ENCODE peak calls at places on chromosomes 16 and 17, in seven cellular contexts. One of them, this sample, is unnamed.

GRCh38 chr16:28110479-28110878 is 47.0 kb upstream of the GSG1L start:
- DNase-seq in PC-9: no peak
- DNase-seq in CD8-positive, alpha-beta T cell: no peak
- DNase-seq in cardiac muscle cell: no peak
- DNase-seq in left ventricle myocardium inferior: no peak
- DNase-seq in transverse colon: no peak
- DNase-seq in fibroblast of lung: no peak
- DNase-seq in this sample: no peak

GRCh38 chr16:18800674-18801196 is 614 bp downstream of the ARL6IP1 start:
- DNase-seq in CD8-positive, alpha-beta T cell: no peak
- DNase-seq in cardiac muscle cell: no peak
- DNase-seq in PC-9: no peak
- DNase-seq in fibroblast of lung: peak
- DNase-seq in transverse colon: peak
- DNase-seq in left ventricle myocardium inferior: no peak
- DNase-seq in this sample: no peak

GRCh38 chr17:55845385-55845784 is 94.5 kb downstream of the PCTP start:
- DNase-seq in transverse colon: peak
- DNase-seq in CD8-positive, alpha-beta T cell: peak
- DNase-seq in fibroblast of lung: peak
- DNase-seq in cardiac muscle cell: peak
- DNase-seq in PC-9: no peak
- DNase-seq in left ventricle myocardium inferior: peak
- DNase-seq in this sample: no peak

GRCh38 chr16:85746431-85747227 is 4.3 kb downstream of the C16orf74 start:
- DNase-seq in PC-9: peak
- DNase-seq in fibroblast of lung: peak
- DNase-seq in CD8-positive, alpha-beta T cell: no peak
- DNase-seq in cardiac muscle cell: no peak
- DNase-seq in left ventricle myocardium inferior: no peak
- DNase-seq in transverse colon: peak
- DNase-seq in this sample: no peak

GRCh38 chr17:16980813-16981731 is 9.2 kb upstream of the TNFRSF13B start:
- DNase-seq in cardiac muscle cell: no peak
- DNase-seq in fibroblast of lung: no peak
- DNase-seq in CD8-positive, alpha-beta T cell: no peak
- DNase-seq in left ventricle myocardium inferior: no peak
- DNase-seq in transverse colon: peak
- DNase-seq in PC-9: no peak
- DNase-seq in this sample: no peak

GRCh38 chr16:84041421-84041820 is 1.2 kb downstream of the SLC38A8 start:
- DNase-seq in transverse colon: no peak
- DNase-seq in fibroblast of lung: no peak
- DNase-seq in cardiac muscle cell: no peak
- DNase-seq in left ventricle myocardium inferior: no peak
- DNase-seq in CD8-positive, alpha-beta T cell: no peak
- DNase-seq in PC-9: no peak
- DNase-seq in this sample: no peak

GRCh38 chr17:6138761-6139446 is 68.7 kb downstream of the WSCD1 start:
- DNase-seq in PC-9: no peak
- DNase-seq in fibroblast of lung: no peak
- DNase-seq in transverse colon: no peak
- DNase-seq in cardiac muscle cell: no peak
- DNase-seq in CD8-positive, alpha-beta T cell: no peak
- DNase-seq in left ventricle myocardium inferior: no peak
- DNase-seq in this sample: no peak

GRCh38 chr17:76816590-76817135 is 51.5 kb upstream of the MGAT5B start:
- DNase-seq in fibroblast of lung: peak
- DNase-seq in cardiac muscle cell: peak
- DNase-seq in transverse colon: peak
- DNase-seq in PC-9: peak
- DNase-seq in left ventricle myocardium inferior: peak
- DNase-seq in CD8-positive, alpha-beta T cell: peak
- DNase-seq in this sample: peak

GRCh38 chr16:70809392-70810060 is 8.6 kb upstream of the VAC14 start:
- DNase-seq in CD8-positive, alpha-beta T cell: peak
- DNase-seq in left ventricle myocardium inferior: no peak
- DNase-seq in transverse colon: no peak
- DNase-seq in fibroblast of lung: no peak
- DNase-seq in cardiac muscle cell: no peak
- DNase-seq in PC-9: no peak
- DNase-seq in this sample: no peak

GRCh38 chr16:47460301-47460754 is 535 bp downstream of the ITFG1 start:
- DNase-seq in cardiac muscle cell: no peak
- DNase-seq in transverse colon: no peak
- DNase-seq in CD8-positive, alpha-beta T cell: no peak
- DNase-seq in fibroblast of lung: peak
- DNase-seq in PC-9: no peak
- DNase-seq in left ventricle myocardium inferior: no peak
- DNase-seq in this sample: no peak

GRCh38 chr17:5237541-5238016 is 2.9 kb upstream of the SCIMP start:
- DNase-seq in fibroblast of lung: peak
- DNase-seq in left ventricle myocardium inferior: peak
- DNase-seq in transverse colon: peak
- DNase-seq in cardiac muscle cell: peak
- DNase-seq in CD8-positive, alpha-beta T cell: peak
- DNase-seq in PC-9: peak
- DNase-seq in this sample: peak

GRCh38 chr16:72464052-72464451 is 292.1 kb upstream of the PMFBP1 start:
- DNase-seq in transverse colon: no peak
- DNase-seq in cardiac muscle cell: no peak
- DNase-seq in fibroblast of lung: no peak
- DNase-seq in PC-9: no peak
- DNase-seq in CD8-positive, alpha-beta T cell: no peak
- DNase-seq in left ventricle myocardium inferior: no peak
- DNase-seq in this sample: no peak

GRCh38 chr17:47821031-47821423 is 567 bp downstream of the OSBPL7 start:
- DNase-seq in fibroblast of lung: no peak
- DNase-seq in left ventricle myocardium inferior: no peak
- DNase-seq in cardiac muscle cell: no peak
- DNase-seq in CD8-positive, alpha-beta T cell: no peak
- DNase-seq in transverse colon: no peak
- DNase-seq in PC-9: no peak
- DNase-seq in this sample: no peak

GRCh38 chr17:66850692-66851091 is 15.8 kb downstream of the CACNG5 start:
- DNase-seq in CD8-positive, alpha-beta T cell: no peak
- DNase-seq in left ventricle myocardium inferior: no peak
- DNase-seq in transverse colon: no peak
- DNase-seq in PC-9: no peak
- DNase-seq in fibroblast of lung: no peak
- DNase-seq in cardiac muscle cell: no peak
- DNase-seq in this sample: no peak

GRCh38 chr17:66860204-66860603 is 25.3 kb downstream of the CACNG5 start:
- DNase-seq in transverse colon: no peak
- DNase-seq in PC-9: no peak
- DNase-seq in CD8-positive, alpha-beta T cell: no peak
- DNase-seq in cardiac muscle cell: no peak
- DNase-seq in fibroblast of lung: no peak
- DNase-seq in left ventricle myocardium inferior: no peak
- DNase-seq in this sample: no peak

GRCh38 chr17:66849851-66850580 is 15.1 kb downstream of the CACNG5 start:
- DNase-seq in CD8-positive, alpha-beta T cell: no peak
- DNase-seq in fibroblast of lung: no peak
- DNase-seq in cardiac muscle cell: no peak
- DNase-seq in transverse colon: no peak
- DNase-seq in left ventricle myocardium inferior: no peak
- DNase-seq in PC-9: no peak
- DNase-seq in this sample: no peak

GRCh38 chr17:66858182-66859083 is 23.5 kb downstream of the CACNG5 start:
- DNase-seq in fibroblast of lung: no peak
- DNase-seq in left ventricle myocardium inferior: no peak
- DNase-seq in PC-9: no peak
- DNase-seq in CD8-positive, alpha-beta T cell: no peak
- DNase-seq in transverse colon: no peak
- DNase-seq in cardiac muscle cell: peak
- DNase-seq in this sample: no peak

DNA sequence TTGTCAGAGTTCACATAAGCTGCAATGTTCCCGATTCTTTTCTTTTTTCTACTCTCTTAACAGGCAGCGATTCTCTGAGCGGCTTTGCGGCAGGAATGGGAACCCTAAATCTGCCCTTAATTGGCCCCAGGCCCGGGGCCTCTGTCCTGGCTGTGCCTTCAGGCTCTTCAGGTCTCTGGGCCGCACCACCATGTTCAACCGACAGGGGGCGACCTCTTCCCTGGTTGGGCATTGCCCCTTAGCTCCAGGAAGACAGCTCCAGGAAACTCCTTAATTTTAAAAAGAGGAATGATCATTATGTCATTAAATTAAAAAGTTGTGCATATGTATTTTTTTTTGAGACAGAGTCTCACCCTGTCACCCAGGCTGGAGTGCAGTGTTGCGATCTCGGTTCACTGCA is 20.3 kb downstream of the CACNG5 start:
- DNase-seq in cardiac muscle cell: no peak
- DNase-seq in PC-9: peak
- DNase-seq in left ventricle myocardium inferior: no peak
- DNase-seq in CD8-positive, alpha-beta T cell: no peak
- DNase-seq in fibroblast of lung: no peak
- DNase-seq in transverse colon: no peak
- DNase-seq in this sample: no peak
- TF ChIP-seq CTCF in cardiac muscle cell: peak
- TF ChIP-seq CTCF in PC-9: peak
- TF ChIP-seq CTCF in left ventricle myocardium inferior: peak
- TF ChIP-seq CTCF in CD8-positive, alpha-beta T cell: peak
- TF ChIP-seq CTCF in fibroblast of lung: no peak
- TF ChIP-seq CTCF in transverse colon: no peak
- TF ChIP-seq CTCF in this sample: peak

GRCh38 chr17:78717431-78717980 is 64.6 kb downstream of the CYTH1 start:
- DNase-seq in PC-9: no peak
- DNase-seq in fibroblast of lung: peak
- DNase-seq in left ventricle myocardium inferior: no peak
- DNase-seq in cardiac muscle cell: no peak
- DNase-seq in CD8-positive, alpha-beta T cell: no peak
- DNase-seq in transverse colon: peak
- DNase-seq in this sample: no peak

GRCh38 chr17:78722101-78722761 is 59.8 kb downstream of the CYTH1 start:
- DNase-seq in CD8-positive, alpha-beta T cell: no peak
- DNase-seq in fibroblast of lung: no peak
- DNase-seq in left ventricle myocardium inferior: peak
- DNase-seq in transverse colon: peak
- DNase-seq in PC-9: no peak
- DNase-seq in cardiac muscle cell: no peak
- DNase-seq in this sample: no peak

GRCh38 chr17:78716814-78717393 is 65.2 kb downstream of the CYTH1 start:
- DNase-seq in PC-9: no peak
- DNase-seq in left ventricle myocardium inferior: peak
- DNase-seq in transverse colon: peak
- DNase-seq in CD8-positive, alpha-beta T cell: no peak
- DNase-seq in cardiac muscle cell: no peak
- DNase-seq in fibroblast of lung: peak
- DNase-seq in this sample: peak

GRCh38 chr17:78718575-78719209 is 63.4 kb downstream of the CYTH1 start:
- DNase-seq in PC-9: no peak
- DNase-seq in CD8-positive, alpha-beta T cell: no peak
- DNase-seq in transverse colon: no peak
- DNase-seq in left ventricle myocardium inferior: no peak
- DNase-seq in cardiac muscle cell: no peak
- DNase-seq in fibroblast of lung: no peak
- DNase-seq in this sample: no peak

DNA sequence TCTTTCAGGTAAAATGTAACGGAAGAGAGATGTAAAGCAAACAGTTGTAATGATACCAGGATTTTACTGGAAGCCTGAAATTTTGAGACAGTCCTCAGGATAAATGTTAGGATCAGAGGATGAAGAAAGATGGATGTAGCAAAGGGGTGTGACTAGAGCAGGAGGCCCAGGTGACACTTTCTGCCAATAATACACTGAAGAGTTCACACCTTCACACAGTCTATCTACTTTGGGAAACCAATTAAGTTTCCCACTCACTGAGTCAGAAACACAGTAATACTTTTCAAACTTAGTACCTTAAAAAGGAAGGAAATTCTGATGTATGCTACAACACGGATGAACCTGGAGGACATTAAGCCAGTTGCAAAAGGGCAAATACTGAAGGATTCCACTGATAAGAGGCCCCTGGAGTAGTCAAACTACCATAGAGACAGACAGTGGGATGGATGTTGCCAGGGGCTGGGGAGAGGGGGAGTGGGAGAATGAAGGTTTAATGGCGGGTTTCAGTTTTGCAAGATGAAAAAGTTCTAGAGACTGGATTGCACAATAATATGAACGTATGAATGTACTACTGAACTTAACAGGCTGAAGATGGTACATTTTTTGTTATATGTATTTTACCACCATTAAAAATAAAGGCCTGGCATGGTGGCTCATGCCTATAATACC is 62.3 kb downstream of the CYTH1 start:
- DNase-seq in CD8-positive, alpha-beta T cell: no peak
- DNase-seq in transverse colon: no peak
- DNase-seq in fibroblast of lung: no peak
- DNase-seq in PC-9: no peak
- DNase-seq in left ventricle myocardium inferior: no peak
- DNase-seq in cardiac muscle cell: no peak
- DNase-seq in this sample: no peak
- H3K27ac ChIP-seq in CD8-positive, alpha-beta T cell: no peak
- H3K27ac ChIP-seq in transverse colon: no peak
- H3K27ac ChIP-seq in fibroblast of lung: no peak
- H3K27ac ChIP-seq in PC-9: no peak
- H3K27ac ChIP-seq in left ventricle myocardium inferior: no peak
- H3K27ac ChIP-seq in cardiac muscle cell: no peak
- H3K27ac ChIP-seq in this sample: peak

DNA sequence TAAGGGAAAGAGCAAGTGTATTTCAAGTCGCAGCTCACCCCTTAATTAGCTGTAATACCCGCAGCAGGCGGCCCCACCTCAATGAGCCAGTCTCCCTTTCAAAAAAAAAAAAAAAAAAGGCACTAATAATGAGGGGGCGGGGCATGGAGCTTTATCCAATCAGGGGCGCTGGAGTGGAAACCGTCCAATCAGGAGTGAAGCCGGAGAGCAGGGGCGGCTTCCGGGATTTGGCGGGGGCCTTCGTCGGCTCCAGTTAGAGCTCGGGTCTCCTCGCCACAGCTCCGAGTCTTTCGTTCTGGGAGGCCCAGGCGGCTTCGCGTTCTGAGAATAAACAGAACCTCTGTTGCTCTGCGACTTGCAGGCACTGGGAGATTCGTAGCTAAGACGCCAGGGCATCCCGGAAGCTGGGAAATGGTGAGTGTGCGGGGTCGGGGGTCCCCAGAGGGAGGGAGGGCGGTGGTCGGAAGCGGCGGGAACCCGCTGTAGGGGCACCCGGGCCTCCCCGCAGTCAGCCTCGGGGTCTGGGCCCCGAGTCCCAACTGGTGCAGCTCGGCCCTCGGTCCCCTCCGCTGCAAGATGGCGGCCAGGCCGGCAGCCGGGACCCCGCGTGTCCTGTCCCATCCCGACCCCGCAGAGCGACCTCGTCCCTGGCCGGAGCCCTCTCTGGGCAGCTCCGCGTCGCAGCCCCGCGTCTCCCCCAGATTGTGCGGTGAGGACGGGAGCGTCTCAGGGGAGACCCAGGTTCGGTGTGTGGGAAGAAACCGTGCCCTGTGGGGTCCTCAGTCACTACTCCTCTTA is at the start of gene ZNF267:
- DNase-seq in cardiac muscle cell: peak
- DNase-seq in transverse colon: peak
- DNase-seq in PC-9: peak
- DNase-seq in fibroblast of lung: peak
- DNase-seq in left ventricle myocardium inferior: peak
- DNase-seq in CD8-positive, alpha-beta T cell: peak
- DNase-seq in this sample: peak
- TF ChIP-seq CTCF in cardiac muscle cell: no peak
- TF ChIP-seq CTCF in transverse colon: no peak
- TF ChIP-seq CTCF in PC-9: no peak
- TF ChIP-seq CTCF in fibroblast of lung: no peak
- TF ChIP-seq CTCF in left ventricle myocardium inferior: no peak
- TF ChIP-seq CTCF in CD8-positive, alpha-beta T cell: no peak
- TF ChIP-seq CTCF in this sample: no peak

GRCh38 chr16:63982156-63982555 is 1139.7 kb downstream of the CDH11 start:
- DNase-seq in fibroblast of lung: no peak
- DNase-seq in left ventricle myocardium inferior: no peak
- DNase-seq in cardiac muscle cell: no peak
- DNase-seq in PC-9: no peak
- DNase-seq in CD8-positive, alpha-beta T cell: no peak
- DNase-seq in transverse colon: no peak
- DNase-seq in this sample: no peak
- H3K27ac ChIP-seq in fibroblast of lung: no peak
- H3K27ac ChIP-seq in left ventricle myocardium inferior: no peak
- H3K27ac ChIP-seq in cardiac muscle cell: no peak
- H3K27ac ChIP-seq in PC-9: no peak
- H3K27ac ChIP-seq in CD8-positive, alpha-beta T cell: no peak
- H3K27ac ChIP-seq in transverse colon: no peak
- H3K27ac ChIP-seq in this sample: no peak